ENCODE peak calls at places on chromosomes 5 and 9, in ten cellular contexts. One of them, this sample, is unnamed.

GRCh38 chr5:177309351-177310191 is 2.1 kb downstream of the MXD3 start:
- DNase-seq in NCI-H1092 treated with DMSO at 0.1 percent for 48 hours: peak
- DNase-seq in central memory CD4-positive, alpha-beta T cell: peak
- DNase-seq in ureter: no peak
- DNase-seq in stimulated activated CD4-positive, alpha-beta T cell treated with anti-CD3 and anti-CD28 coated beads, Interleukin-1b, Interleukin-23, amount 100 ng/mL, for 48 hours: peak
- DNase-seq in AG08396: peak
- DNase-seq in NCI-H1694 treated with DMSO at 0.1 percent for 48 hours: peak
- DNase-seq in activated CD4-positive, CD25-positive, alpha-beta regulatory T cell: no peak
- DNase-seq in germinal center: peak
- DNase-seq in lower lobe of right lung: peak
- DNase-seq in this sample: peak

GRCh38 chr5:150487199-150488061 is 20.5 kb upstream of the NDST1 start:
- DNase-seq in AG08396: peak
- DNase-seq in ureter: no peak
- DNase-seq in NCI-H1694 treated with DMSO at 0.1 percent for 48 hours: peak
- DNase-seq in stimulated activated CD4-positive, alpha-beta T cell treated with anti-CD3 and anti-CD28 coated beads, Interleukin-1b, Interleukin-23, amount 100 ng/mL, for 48 hours: no peak
- DNase-seq in activated CD4-positive, CD25-positive, alpha-beta regulatory T cell: no peak
- DNase-seq in NCI-H1092 treated with DMSO at 0.1 percent for 48 hours: peak
- DNase-seq in central memory CD4-positive, alpha-beta T cell: no peak
- DNase-seq in germinal center: peak
- DNase-seq in lower lobe of right lung: no peak
- DNase-seq in this sample: no peak

GRCh38 chr9:35859310-35859994 is 10.7 kb downstream of the OR13J1 start:
- DNase-seq in activated CD4-positive, CD25-positive, alpha-beta regulatory T cell: no peak
- DNase-seq in NCI-H1694 treated with DMSO at 0.1 percent for 48 hours: no peak
- DNase-seq in NCI-H1092 treated with DMSO at 0.1 percent for 48 hours: peak
- DNase-seq in central memory CD4-positive, alpha-beta T cell: no peak
- DNase-seq in lower lobe of right lung: no peak
- DNase-seq in AG08396: peak
- DNase-seq in ureter: no peak
- DNase-seq in stimulated activated CD4-positive, alpha-beta T cell treated with anti-CD3 and anti-CD28 coated beads, Interleukin-1b, Interleukin-23, amount 100 ng/mL, for 48 hours: no peak
- DNase-seq in germinal center: no peak
- DNase-seq in this sample: no peak

GRCh38 chr5:84017704-84018240 is 297.1 kb upstream of the HAPLN1 start:
- DNase-seq in germinal center: no peak
- DNase-seq in ureter: no peak
- DNase-seq in stimulated activated CD4-positive, alpha-beta T cell treated with anti-CD3 and anti-CD28 coated beads, Interleukin-1b, Interleukin-23, amount 100 ng/mL, for 48 hours: no peak
- DNase-seq in central memory CD4-positive, alpha-beta T cell: no peak
- DNase-seq in activated CD4-positive, CD25-positive, alpha-beta regulatory T cell: no peak
- DNase-seq in NCI-H1092 treated with DMSO at 0.1 percent for 48 hours: no peak
- DNase-seq in lower lobe of right lung: no peak
- DNase-seq in AG08396: no peak
- DNase-seq in NCI-H1694 treated with DMSO at 0.1 percent for 48 hours: no peak
- DNase-seq in this sample: no peak

GRCh38 chr9:108842610-108843295 is 13.0 kb downstream of the ACTL7B start:
- DNase-seq in NCI-H1092 treated with DMSO at 0.1 percent for 48 hours: no peak
- DNase-seq in ureter: no peak
- DNase-seq in central memory CD4-positive, alpha-beta T cell: no peak
- DNase-seq in stimulated activated CD4-positive, alpha-beta T cell treated with anti-CD3 and anti-CD28 coated beads, Interleukin-1b, Interleukin-23, amount 100 ng/mL, for 48 hours: peak
- DNase-seq in activated CD4-positive, CD25-positive, alpha-beta regulatory T cell: no peak
- DNase-seq in NCI-H1694 treated with DMSO at 0.1 percent for 48 hours: no peak
- DNase-seq in AG08396: no peak
- DNase-seq in germinal center: no peak
- DNase-seq in lower lobe of right lung: no peak
- DNase-seq in this sample: peak

GRCh38 chr5:75716715-75717081 is 539 bp downstream of the POC5 start:
- DNase-seq in NCI-H1694 treated with DMSO at 0.1 percent for 48 hours: no peak
- DNase-seq in lower lobe of right lung: peak
- DNase-seq in ureter: no peak
- DNase-seq in germinal center: peak
- DNase-seq in central memory CD4-positive, alpha-beta T cell: no peak
- DNase-seq in NCI-H1092 treated with DMSO at 0.1 percent for 48 hours: no peak
- DNase-seq in activated CD4-positive, CD25-positive, alpha-beta regulatory T cell: no peak
- DNase-seq in stimulated activated CD4-positive, alpha-beta T cell treated with anti-CD3 and anti-CD28 coated beads, Interleukin-1b, Interleukin-23, amount 100 ng/mL, for 48 hours: no peak
- DNase-seq in AG08396: no peak
- DNase-seq in this sample: no peak

GRCh38 chr5:54610197-54610898 is 92.8 kb downstream of the SNX18 start:
- DNase-seq in lower lobe of right lung: no peak
- DNase-seq in AG08396: no peak
- DNase-seq in NCI-H1092 treated with DMSO at 0.1 percent for 48 hours: no peak
- DNase-seq in germinal center: peak
- DNase-seq in NCI-H1694 treated with DMSO at 0.1 percent for 48 hours: no peak
- DNase-seq in stimulated activated CD4-positive, alpha-beta T cell treated with anti-CD3 and anti-CD28 coated beads, Interleukin-1b, Interleukin-23, amount 100 ng/mL, for 48 hours: peak
- DNase-seq in activated CD4-positive, CD25-positive, alpha-beta regulatory T cell: no peak
- DNase-seq in central memory CD4-positive, alpha-beta T cell: peak
- DNase-seq in ureter: no peak
- DNase-seq in this sample: peak

GRCh38 chr5:68456756-68457217 is 241.2 kb downstream of the PIK3R1 start:
- DNase-seq in germinal center: no peak
- DNase-seq in lower lobe of right lung: no peak
- DNase-seq in AG08396: peak
- DNase-seq in NCI-H1694 treated with DMSO at 0.1 percent for 48 hours: no peak
- DNase-seq in stimulated activated CD4-positive, alpha-beta T cell treated with anti-CD3 and anti-CD28 coated beads, Interleukin-1b, Interleukin-23, amount 100 ng/mL, for 48 hours: no peak
- DNase-seq in NCI-H1092 treated with DMSO at 0.1 percent for 48 hours: no peak
- DNase-seq in central memory CD4-positive, alpha-beta T cell: no peak
- DNase-seq in activated CD4-positive, CD25-positive, alpha-beta regulatory T cell: no peak
- DNase-seq in ureter: no peak
- DNase-seq in this sample: no peak

GRCh38 chr5:164748861-164749260 is 1243.4 kb downstream of the MAT2B start:
- DNase-seq in germinal center: no peak
- DNase-seq in lower lobe of right lung: no peak
- DNase-seq in NCI-H1092 treated with DMSO at 0.1 percent for 48 hours: no peak
- DNase-seq in AG08396: no peak
- DNase-seq in stimulated activated CD4-positive, alpha-beta T cell treated with anti-CD3 and anti-CD28 coated beads, Interleukin-1b, Interleukin-23, amount 100 ng/mL, for 48 hours: no peak
- DNase-seq in ureter: no peak
- DNase-seq in central memory CD4-positive, alpha-beta T cell: no peak
- DNase-seq in NCI-H1694 treated with DMSO at 0.1 percent for 48 hours: no peak
- DNase-seq in activated CD4-positive, CD25-positive, alpha-beta regulatory T cell: no peak
- DNase-seq in this sample: no peak

GRCh38 chr9:84759300-84759750 is 89.8 kb downstream of the NTRK2 start:
- DNase-seq in central memory CD4-positive, alpha-beta T cell: peak
- DNase-seq in germinal center: no peak
- DNase-seq in ureter: no peak
- DNase-seq in stimulated activated CD4-positive, alpha-beta T cell treated with anti-CD3 and anti-CD28 coated beads, Interleukin-1b, Interleukin-23, amount 100 ng/mL, for 48 hours: peak
- DNase-seq in AG08396: no peak
- DNase-seq in lower lobe of right lung: no peak
- DNase-seq in NCI-H1092 treated with DMSO at 0.1 percent for 48 hours: no peak
- DNase-seq in activated CD4-positive, CD25-positive, alpha-beta regulatory T cell: no peak
- DNase-seq in NCI-H1694 treated with DMSO at 0.1 percent for 48 hours: no peak
- DNase-seq in this sample: peak

GRCh38 chr5:59786271-59786805 is 107.2 kb downstream of the PDE4D start:
- DNase-seq in NCI-H1092 treated with DMSO at 0.1 percent for 48 hours: no peak
- DNase-seq in central memory CD4-positive, alpha-beta T cell: no peak
- DNase-seq in ureter: no peak
- DNase-seq in NCI-H1694 treated with DMSO at 0.1 percent for 48 hours: no peak
- DNase-seq in stimulated activated CD4-positive, alpha-beta T cell treated with anti-CD3 and anti-CD28 coated beads, Interleukin-1b, Interleukin-23, amount 100 ng/mL, for 48 hours: no peak
- DNase-seq in germinal center: no peak
- DNase-seq in lower lobe of right lung: no peak
- DNase-seq in activated CD4-positive, CD25-positive, alpha-beta regulatory T cell: no peak
- DNase-seq in AG08396: no peak
- DNase-seq in this sample: no peak

GRCh38 chr5:67969176-67969575 is 246.4 kb upstream of the PIK3R1 start:
- DNase-seq in germinal center: no peak
- DNase-seq in NCI-H1092 treated with DMSO at 0.1 percent for 48 hours: no peak
- DNase-seq in NCI-H1694 treated with DMSO at 0.1 percent for 48 hours: no peak
- DNase-seq in lower lobe of right lung: no peak
- DNase-seq in AG08396: no peak
- DNase-seq in central memory CD4-positive, alpha-beta T cell: no peak
- DNase-seq in stimulated activated CD4-positive, alpha-beta T cell treated with anti-CD3 and anti-CD28 coated beads, Interleukin-1b, Interleukin-23, amount 100 ng/mL, for 48 hours: no peak
- DNase-seq in activated CD4-positive, CD25-positive, alpha-beta regulatory T cell: no peak
- DNase-seq in ureter: no peak
- DNase-seq in this sample: no peak